ENCODE peak calls at places on chromosomes 4 and X, in nine cellular contexts. E is transverse colon, O is sigmoid colon, C is lower leg skin, B is Peyer's patch, Y is ovary, X is gastrocnemius medialis, T is heart left ventricle, H is A549. L is an unnamed sample.

GRCh38 chr4:156790866-156791265 is 180.7 kb downstream of the PDGFC start:
- DNase-seq in E (no peak), O (no peak), C (peak), B (no peak), Y (no peak), X (no peak), T (no peak), H (no peak), L (no peak)

GRCh38 chr4:94307231-94307840 is 35.3 kb downstream of the HPGDS start:
- DNase-seq in E (no peak), O (no peak), C (no peak), B (no peak), Y (no peak), X (no peak), T (no peak), H (no peak), L (no peak)

GRCh38 chrX:117838581-117839331 is 277.9 kb downstream of the KLHL13 start:
- DNase-seq in E (no peak), O (no peak), C (no peak), B (no peak), Y (no peak), X (no peak), T (no peak), H (no peak), L (no peak)

GRCh38 chr4:54556081-54556480 is 101.7 kb upstream of the KIT start:
- DNase-seq in E (no peak), O (no peak), C (no peak), B (no peak), Y (no peak), X (no peak), T (no peak), H (no peak), L (no peak)

GRCh38 chrX:75547783-75548182 is 24.9 kb upstream of the ZDHHC15 start:
- DNase-seq in E (peak), O (peak), C (peak), B (no peak), Y (peak), X (peak), T (peak), H (no peak), L (peak)

GRCh38 chr4:168787801-168788200 is 222.3 kb downstream of the CBR4 start:
- DNase-seq in E (no peak), O (no peak), C (no peak), B (no peak), Y (no peak), X (no peak), T (no peak), H (peak), L (no peak)

GRCh38 chr4:17336524-17336941 is 175.4 kb downstream of the QDPR start:
- DNase-seq in E (peak), O (peak), C (peak), B (peak), Y (no peak), X (no peak), T (no peak), H (no peak), L (no peak)

GRCh38 chrX:750263-750662 is 119.7 kb downstream of the SHOX start:
- DNase-seq in E (no peak), O (no peak), C (no peak), B (no peak), Y (no peak), X (no peak), T (no peak), H (no peak), L (no peak)

GRCh38 chr4:70739496-70740337 is 18.0 kb downstream of the RUFY3 start:
- DNase-seq in E (no peak), O (no peak), C (no peak), B (no peak), Y (no peak), X (no peak), T (no peak), H (no peak), L (no peak)

GRCh38 chr4:180028682-180029081 is 2214.5 kb upstream of the TENM3 start:
- DNase-seq in E (peak), O (no peak), C (no peak), B (peak), Y (no peak), X (no peak), T (no peak), H (peak), L (peak)

GRCh38 chr4:155944516-155944915 is 9.2 kb downstream of the CTSO start:
- DNase-seq in E (no peak), O (no peak), C (no peak), B (no peak), Y (no peak), X (no peak), T (no peak), H (no peak), L (no peak)

GRCh38 chrX:55007633-55008032 is 7.5 kb downstream of the APEX2 start:
- DNase-seq in E (peak), O (no peak), C (no peak), B (no peak), Y (peak), X (no peak), T (peak), H (peak), L (no peak)

GRCh38 chr4:7411896-7412585 is 22.7 kb downstream of the PSAPL1 start:
- DNase-seq in E (no peak), O (peak), C (no peak), B (no peak), Y (peak), X (no peak), T (peak), H (no peak), L (no peak)

GRCh38 chrX:70454441-70455365 is 10.1 kb downstream of the DLG3 start:
- DNase-seq in E (peak), O (peak), C (no peak), B (peak), Y (peak), X (no peak), T (peak), H (peak), L (peak)

GRCh38 chr4:42480774-42481173 is 83.5 kb downstream of the SHISA3 start:
- DNase-seq in E (no peak), O (no peak), C (no peak), B (no peak), Y (no peak), X (no peak), T (no peak), H (no peak), L (no peak)

GRCh38 chr4:71195932-71196331 is 142.9 kb upstream of the SLC4A4 start:
- DNase-seq in E (no peak), O (peak), C (no peak), B (no peak), Y (no peak), X (no peak), T (no peak), H (no peak), L (no peak)

GRCh38 chrX:19647159-19647558 is 131.9 kb upstream of the MAP3K15 start:
- DNase-seq in E (no peak), O (no peak), C (no peak), B (no peak), Y (no peak), X (no peak), T (no peak), H (no peak), L (no peak)

GRCh38 chrX:94107981-94108380 is 434.0 kb downstream of the FAM133A start:
- DNase-seq in E (no peak), O (no peak), C (no peak), B (no peak), Y (no peak), X (no peak), T (no peak), H (no peak), L (no peak)
- TF ChIP-seq CTCF in E (no peak), O (no peak), C (no peak), B (no peak), Y (no peak), X (no peak), T (no peak), H (no peak), L (no peak)

GRCh38 chr4:186936496-186937375 is 213.1 kb upstream of the FAT1 start:
- DNase-seq in E (no peak), O (no peak), C (no peak), B (no peak), Y (no peak), X (no peak), T (no peak), H (peak), L (no peak)
- H3K4me3 ChIP-seq in E (no peak), O (no peak), C (no peak), B (no peak), Y (no peak), X (no peak), T (peak), H (peak), L (no peak)

GRCh38 chr4:151641167-151641566 is 119.6 kb downstream of the GATB start:
- DNase-seq in E (no peak), O (no peak), C (no peak), B (no peak), Y (no peak), X (no peak), T (no peak), H (peak), L (no peak)
- TF ChIP-seq POLR2A in E (no peak), O (no peak), C (no peak), B (no peak), Y (no peak), X (no peak), T (no peak), H (no peak), L (no peak)

DNA sequence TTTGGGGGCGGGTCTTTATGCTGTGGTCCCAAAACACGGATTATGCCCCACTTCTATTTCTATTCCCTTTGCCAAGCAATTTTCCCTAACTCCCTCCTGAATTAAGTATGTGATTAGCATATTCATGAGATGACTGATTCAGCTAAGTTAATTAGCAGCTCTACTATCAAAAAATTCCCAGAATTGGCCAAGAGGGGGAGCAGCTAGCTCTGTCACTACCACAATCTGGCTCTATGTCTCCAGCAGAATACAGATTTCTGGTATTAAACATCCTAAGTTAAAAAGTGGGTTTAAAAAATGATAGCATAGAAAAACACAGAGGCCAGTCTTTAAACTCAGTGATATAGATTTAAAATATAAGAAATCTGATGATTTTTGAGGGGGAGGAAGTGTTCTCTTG is 80.3 kb downstream of the GPC4 start:
- DNase-seq in E (peak), O (no peak), C (peak), B (no peak), Y (no peak), X (no peak), T (no peak), H (peak), L (peak)
- TF ChIP-seq CTCF in E (peak), O (no peak), C (no peak), B (peak), Y (peak), X (peak), T (peak), H (peak), L (peak)

DNA sequence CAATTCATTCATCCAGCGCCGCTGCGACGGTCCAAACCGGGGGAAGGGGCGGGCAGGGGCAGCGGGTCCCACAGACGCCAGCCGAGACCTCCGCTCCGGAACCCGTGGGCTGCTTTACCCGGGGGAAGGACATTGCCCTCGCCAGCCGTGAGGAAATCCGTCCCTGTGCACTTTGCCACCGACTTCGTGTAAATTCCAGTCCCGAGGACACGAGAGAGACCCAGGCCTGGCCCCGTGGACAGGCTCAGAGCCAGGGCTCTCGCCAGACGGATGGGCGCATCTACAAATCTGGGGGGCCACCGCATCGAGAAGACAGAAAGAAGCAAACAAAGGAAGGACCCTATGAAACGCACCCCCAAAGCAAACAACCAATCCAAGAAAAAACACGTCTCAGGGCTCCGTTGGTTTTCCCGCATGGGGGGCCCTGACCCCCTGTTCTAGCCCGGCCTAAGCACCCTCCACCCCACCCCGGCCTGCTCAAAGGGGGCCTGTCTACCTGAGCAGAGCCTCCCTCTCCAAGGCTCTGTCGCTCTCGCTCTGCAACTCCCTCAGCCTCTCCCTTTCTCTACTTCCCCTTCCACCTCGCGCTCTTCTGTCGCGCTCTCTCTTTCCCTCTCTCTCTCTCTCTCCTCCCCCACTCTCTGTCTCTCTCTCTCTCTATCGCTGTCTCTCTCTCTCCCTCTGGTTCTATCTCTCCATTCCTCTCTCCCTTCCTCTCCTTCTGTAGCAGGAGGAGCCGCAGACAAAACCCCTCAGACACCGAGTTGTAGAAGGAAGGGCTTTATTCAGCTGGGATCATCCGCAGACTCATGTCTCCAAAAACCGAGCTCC is 11.3 kb downstream of the FRG2 start:
- DNase-seq in E (no peak), O (no peak), C (no peak), B (no peak), Y (no peak), X (no peak), T (no peak), H (no peak), L (no peak)
- H3K4me3 ChIP-seq in E (no peak), O (no peak), C (no peak), B (no peak), Y (no peak), X (peak), T (no peak), H (no peak), L (peak)

DNA sequence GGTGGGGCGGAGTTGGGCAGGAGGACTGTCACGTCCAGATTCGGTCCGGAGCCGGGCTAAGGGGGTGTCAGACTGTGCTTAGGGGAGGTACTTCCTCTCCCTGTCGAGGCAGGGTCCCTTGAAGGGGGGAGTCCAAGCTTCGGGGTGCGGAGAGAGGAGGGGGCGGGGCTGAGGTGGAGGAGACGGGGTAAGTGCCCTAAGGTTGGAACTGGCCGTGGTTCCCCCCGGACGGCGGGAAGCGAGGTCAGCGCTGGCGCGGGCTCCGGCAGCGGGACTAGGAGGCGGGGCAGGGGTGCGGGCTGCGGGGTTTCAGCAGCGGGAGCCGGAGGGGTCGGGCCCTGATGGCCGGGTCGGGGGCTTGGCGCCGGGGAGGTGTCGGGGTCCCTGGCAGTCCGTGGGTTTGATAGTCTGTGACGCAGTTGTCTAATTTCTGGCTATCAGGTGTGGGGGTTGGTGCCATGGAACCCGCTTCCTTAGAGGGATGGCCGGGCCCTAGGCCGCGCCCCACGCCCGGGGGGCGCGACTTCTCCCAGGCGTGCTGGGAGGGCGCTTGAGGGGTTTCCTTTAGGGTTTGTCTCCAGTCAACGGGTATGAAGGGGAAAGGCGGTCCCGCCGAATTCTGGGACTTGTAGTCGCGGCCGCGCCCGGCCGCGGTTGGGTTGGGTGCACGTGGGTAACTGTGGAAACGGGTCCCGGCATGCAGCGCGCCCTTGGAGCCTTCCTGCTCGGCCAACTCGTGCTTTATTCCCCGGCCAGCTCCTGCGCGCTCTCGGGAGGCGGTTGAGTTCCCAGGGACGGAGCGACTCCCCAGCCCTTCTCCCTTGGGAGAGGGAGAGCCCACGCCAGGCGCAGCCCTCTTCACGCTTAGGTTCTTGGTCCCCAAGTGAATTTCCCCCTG is 1.5 kb downstream of the DCUN1D4 start:
- DNase-seq in E (peak), O (peak), C (peak), B (peak), Y (peak), X (peak), T (peak), H (peak), L (peak)
- TF ChIP-seq POLR2A in E (no peak), O (no peak), C (no peak), B (no peak), Y (peak), X (peak), T (no peak), H (peak), L (no peak)